ENCODE peak calls at places on chromosomes 4 and X, in seven cellular contexts. E is GM12892, B is sigmoid colon, Z is K562, Q is HepG2, N is HL-60, V is upper lobe of left lung. D is an unnamed sample.

GRCh38 chrX:1164322-1165288 is 47.8 kb downstream of the CRLF2 start:
- DNase-seq in E (no peak), B (peak), Z (no peak), Q (no peak), N (no peak), V (no peak), D (peak)

GRCh38 chrX:84187501-84188319 is at the start of gene RPS6KA6:
- DNase-seq in E (peak), B (peak), Z (no peak), Q (no peak), N (no peak), V (peak), D (peak)

GRCh38 chr4:141563721-141564120 is 72.7 kb upstream of the IL15 start:
- DNase-seq in E (no peak), B (no peak), Z (no peak), Q (no peak), N (no peak), V (no peak), D (no peak)

GRCh38 chr4:137647375-137647774 is 115.1 kb upstream of the PCDH18 start:
- DNase-seq in E (no peak), B (no peak), Z (no peak), Q (no peak), N (no peak), V (no peak), D (peak)

GRCh38 chr4:24557036-24558022 is 27.0 kb downstream of the DHX15 start:
- DNase-seq in E (no peak), B (no peak), Z (no peak), Q (no peak), N (no peak), V (no peak), D (no peak)

GRCh38 chr4:4746444-4746843 is 113.0 kb upstream of the MSX1 start:
- DNase-seq in E (no peak), B (no peak), Z (no peak), Q (no peak), N (no peak), V (no peak), D (no peak)

GRCh38 chr4:161376275-161376674 is 787.5 kb downstream of the FSTL5 start:
- DNase-seq in E (no peak), B (no peak), Z (no peak), Q (no peak), N (no peak), V (no peak), D (no peak)

GRCh38 chr4:185730849-185731608 is 81.0 kb downstream of the SORBS2 start:
- DNase-seq in E (no peak), B (no peak), Z (no peak), Q (no peak), N (no peak), V (no peak), D (no peak)

GRCh38 chr4:101005659-101006058 is 341.7 kb downstream of the PPP3CA start:
- DNase-seq in E (no peak), B (no peak), Z (no peak), Q (no peak), N (no peak), V (no peak), D (no peak)

GRCh38 chrX:37830371-37830770 is 17.0 kb downstream of the DYNLT3 start:
- DNase-seq in E (no peak), B (no peak), Z (no peak), Q (no peak), N (no peak), V (no peak), D (no peak)

GRCh38 chr4:81565137-81565870 is 93.6 kb upstream of the RASGEF1B start:
- DNase-seq in E (no peak), B (peak), Z (no peak), Q (no peak), N (no peak), V (peak), D (no peak)

GRCh38 chrX:141814213-141814857 is 23.8 kb upstream of the MAGEC3 start:
- DNase-seq in E (no peak), B (no peak), Z (no peak), Q (no peak), N (no peak), V (no peak), D (no peak)

GRCh38 chrX:63855896-63856295 is 70.9 kb upstream of the ARHGEF9 start:
- DNase-seq in E (no peak), B (no peak), Z (no peak), Q (no peak), N (no peak), V (no peak), D (no peak)

GRCh38 chrX:149512225-149512885 is 7.2 kb upstream of the IDS start:
- DNase-seq in E (no peak), B (no peak), Z (peak), Q (peak), N (no peak), V (no peak), D (no peak)

GRCh38 chrX:66728818-66729271 is 90.0 kb upstream of the EDA2R start:
- DNase-seq in E (peak), B (peak), Z (peak), Q (peak), N (peak), V (no peak), D (no peak)

GRCh38 chr4:84324850-84325249 is 174.2 kb downstream of the NKX6-1 start:
- DNase-seq in E (no peak), B (no peak), Z (no peak), Q (no peak), N (no peak), V (peak), D (no peak)

GRCh38 chr4:118346495-118346894 is 6.3 kb downstream of the PRSS12 start:
- DNase-seq in E (no peak), B (no peak), Z (no peak), Q (no peak), N (no peak), V (no peak), D (no peak)

GRCh38 chr4:105280338-105280809 is 133.7 kb downstream of the TET2 start:
- DNase-seq in E (no peak), B (no peak), Z (no peak), Q (no peak), N (no peak), V (no peak), D (no peak)

GRCh38 chr4:159141193-159141592 is 38.3 kb downstream of the RAPGEF2 start:
- DNase-seq in E (no peak), B (no peak), Z (no peak), Q (peak), N (no peak), V (no peak), D (no peak)

GRCh38 chr4:8247047-8247930 is 22.3 kb upstream of the HTRA3 start:
- DNase-seq in E (no peak), B (peak), Z (no peak), Q (peak), N (no peak), V (no peak), D (no peak)

GRCh38 chrX:39301041-39301440 is 499.8 kb downstream of the MID1IP1 start:
- DNase-seq in E (no peak), B (no peak), Z (no peak), Q (no peak), N (no peak), V (no peak), D (no peak)

GRCh38 chr4:121070696-121071639 is 1.4 kb downstream of the NDNF start:
- DNase-seq in E (no peak), B (peak), Z (no peak), Q (no peak), N (no peak), V (peak), D (no peak)

GRCh38 chr4:5664778-5665177 is 43.6 kb downstream of the EVC2 start:
- DNase-seq in E (no peak), B (no peak), Z (no peak), Q (no peak), N (no peak), V (no peak), D (no peak)

GRCh38 chr4:6673660-6674499 is 19.8 kb upstream of the S100P start:
- DNase-seq in E (peak), B (peak), Z (peak), Q (peak), N (peak), V (peak), D (peak)

GRCh38 chr4:6668391-6668790 is 25.3 kb upstream of the S100P start:
- DNase-seq in E (no peak), B (no peak), Z (no peak), Q (no peak), N (no peak), V (no peak), D (no peak)

GRCh38 chr4:6671648-6672047 is 22.0 kb upstream of the S100P start:
- DNase-seq in E (no peak), B (no peak), Z (no peak), Q (no peak), N (no peak), V (no peak), D (no peak)

GRCh38 chr4:6674500-6675149 is 19.1 kb upstream of the S100P start:
- DNase-seq in E (no peak), B (no peak), Z (peak), Q (peak), N (no peak), V (no peak), D (peak)

GRCh38 chr4:6672131-6672530 is 21.5 kb upstream of the S100P start:
- DNase-seq in E (no peak), B (no peak), Z (no peak), Q (no peak), N (no peak), V (no peak), D (no peak)
- TF ChIP-seq POLR2AphosphoS5 in E (no peak), B (no peak), Z (no peak), Q (no peak), N (no peak), V (no peak), D (no peak)

DNA sequence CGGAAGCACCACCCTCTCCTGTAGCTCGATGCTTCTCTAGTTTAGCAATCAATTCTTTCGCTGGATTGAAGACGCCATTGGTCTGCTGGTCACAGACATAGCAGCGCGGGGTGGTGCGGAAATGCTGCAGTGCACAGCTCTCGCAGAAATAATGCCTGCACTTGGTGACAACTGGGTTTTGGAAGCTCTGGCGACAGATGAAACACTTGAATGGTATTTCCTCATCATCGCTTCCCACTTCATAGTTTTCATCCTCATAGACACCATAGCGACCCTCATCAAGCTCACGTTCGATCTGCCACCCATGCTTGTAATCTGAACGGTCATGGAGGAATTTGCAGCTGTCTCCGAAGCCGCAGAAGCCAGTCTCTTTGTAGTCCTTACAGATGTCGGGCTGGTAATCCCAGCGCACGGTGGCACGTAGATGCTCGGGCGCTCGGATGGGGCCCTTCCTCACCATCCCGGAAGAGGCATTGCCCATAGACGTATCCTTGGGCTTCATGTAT is 854 bp downstream of the RNF113A start:
- DNase-seq in E (no peak), B (peak), Z (no peak), Q (peak), N (peak), V (no peak), D (no peak)
- TF ChIP-seq POLR2AphosphoS5 in E (no peak), B (no peak), Z (no peak), Q (no peak), N (no peak), V (no peak), D (no peak)

DNA sequence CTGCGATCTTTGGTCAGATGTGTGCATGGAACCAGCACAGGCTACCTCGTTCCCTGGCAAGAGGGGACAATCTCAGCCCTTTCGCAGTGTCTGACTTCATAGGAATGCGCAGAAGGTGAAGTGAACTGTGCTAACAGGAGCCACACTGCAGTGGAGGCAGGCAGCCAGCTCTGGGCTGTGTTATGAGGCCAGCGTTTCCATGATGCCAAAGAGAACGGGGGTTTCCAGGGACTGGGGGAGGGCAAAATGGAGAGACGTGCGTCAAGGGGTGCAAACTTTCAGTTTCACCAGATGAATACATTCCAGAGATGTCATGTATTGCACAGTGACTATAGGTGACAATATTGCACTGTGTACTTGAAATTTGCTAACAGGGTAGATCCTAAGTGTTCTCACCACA is 30.4 kb downstream of the CLDN34 start:
- DNase-seq in E (no peak), B (no peak), Z (no peak), Q (no peak), N (no peak), V (no peak), D (no peak)
- TF ChIP-seq POLR2AphosphoS5 in E (no peak), B (no peak), Z (no peak), Q (no peak), N (no peak), V (no peak), D (no peak)

DNA sequence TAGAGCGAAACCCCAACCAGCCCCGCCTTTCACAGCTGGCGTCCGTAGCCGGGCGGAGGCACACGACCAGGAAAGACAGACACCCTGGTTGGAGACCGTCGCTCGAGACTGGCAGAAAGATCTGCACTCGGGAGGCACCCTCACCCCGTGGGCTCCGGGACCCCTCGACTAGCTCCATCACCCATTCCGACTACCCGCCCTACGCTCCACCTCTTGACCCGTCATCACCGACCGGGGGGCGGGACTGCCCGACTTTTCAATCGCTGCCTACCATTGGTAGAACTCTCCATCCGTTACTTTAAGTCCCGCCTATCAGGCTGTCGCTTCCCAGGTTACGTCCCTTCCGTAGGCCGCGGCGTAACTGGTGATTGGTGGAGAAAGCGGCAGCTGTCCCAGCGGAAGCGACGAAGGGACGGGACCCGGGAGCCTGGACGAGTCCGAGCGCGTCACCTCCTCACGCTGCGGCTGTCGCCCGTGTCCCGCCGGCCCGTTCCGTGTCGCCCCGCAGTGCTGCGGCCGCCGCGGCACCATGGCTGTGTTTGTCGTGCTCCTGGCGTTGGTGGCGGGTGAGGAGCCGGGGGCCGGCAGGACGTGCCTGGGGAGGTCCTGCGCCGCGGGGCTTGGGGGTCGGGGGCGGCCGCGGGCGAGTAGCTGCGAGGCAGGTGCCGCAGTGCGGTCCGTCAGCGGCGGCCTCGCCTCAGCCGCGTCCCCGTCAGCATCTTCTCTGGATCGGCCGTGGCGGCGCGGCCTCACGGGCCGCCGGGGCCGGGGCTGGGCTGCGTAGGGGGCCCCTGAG is at the start of gene ATP6AP2:
- DNase-seq in E (peak), B (peak), Z (peak), Q (peak), N (peak), V (peak), D (peak)
- TF ChIP-seq POLR2AphosphoS5 in E (peak), B (peak), Z (peak), Q (peak), N (peak), V (peak), D (peak)

DNA sequence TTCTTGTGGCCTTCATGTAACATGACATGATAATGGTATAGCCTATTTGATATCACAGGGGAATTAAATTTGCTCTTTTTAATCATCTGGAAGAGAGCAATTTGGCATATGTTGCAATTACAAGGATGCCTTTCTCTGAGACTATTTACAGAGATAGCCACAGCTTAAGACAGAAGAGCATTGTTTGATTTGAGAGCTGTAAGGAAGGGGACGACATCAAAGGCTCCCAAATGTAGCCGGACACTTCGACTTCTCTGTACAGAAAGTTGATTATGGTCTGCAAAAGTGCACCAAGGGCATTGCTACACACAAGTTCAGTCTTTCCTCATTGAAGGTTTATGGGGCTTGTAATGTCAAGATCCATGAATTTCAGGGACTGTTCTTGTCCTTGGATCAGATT is 654.0 kb upstream of the LCORL start:
- DNase-seq in E (no peak), B (no peak), Z (no peak), Q (no peak), N (no peak), V (no peak), D (no peak)
- TF ChIP-seq POLR2AphosphoS5 in E (no peak), B (no peak), Z (no peak), Q (no peak), N (no peak), V (no peak), D (no peak)